ENCODE peak calls at places on chromosomes 3 and 15, in nine cellular contexts. Q, U, J, G, D, I, K, Y and F are unnamed samples.

GRCh38 chr3:60217156-60217911 is 1033.9 kb downstream of the FHIT start:
- DNase-seq in K (no peak), I (no peak), U (no peak), G (no peak), Y (no peak), D (peak), J (no peak), Q (no peak), F (peak)

GRCh38 chr3:51388286-51389029 is 2.6 kb upstream of the RBM15B start:
- DNase-seq in U (peak), G (no peak), I (no peak), K (no peak), D (peak), Y (no peak), J (no peak), Q (no peak), F (no peak)

GRCh38 chr15:93087825-93088199 is 1.2 kb downstream of the RGMA start:
- DNase-seq in K (peak), G (peak), D (peak), I (peak), Y (peak), Q (peak), U (peak), J (peak), F (peak)

GRCh38 chr3:169764164-169764452 is 752 bp downstream of the TERC start:
- DNase-seq in G (no peak), U (peak), J (no peak), I (no peak), K (no peak), D (peak), Q (no peak), Y (no peak), F (peak)

GRCh38 chr3:102189564-102190339 is 245.1 kb upstream of the ZPLD1 start:
- DNase-seq in I (no peak), U (peak), G (no peak), D (no peak), Y (no peak), Q (no peak), J (no peak), K (no peak), F (no peak)

GRCh38 chr3:78634316-78634715 is 1133.5 kb downstream of the ROBO1 start:
- DNase-seq in Y (no peak), D (no peak), J (no peak), U (no peak), K (no peak), Q (no peak), G (no peak), I (no peak), F (no peak)

GRCh38 chr3:29720660-29721059 is 439.8 kb downstream of the RBMS3 start:
- DNase-seq in Y (no peak), Q (no peak), I (no peak), J (no peak), D (no peak), K (no peak), U (no peak), G (no peak), F (no peak)

GRCh38 chr3:1439395-1439794 is 346.6 kb downstream of the CNTN6 start:
- DNase-seq in K (peak), I (no peak), G (no peak), D (no peak), J (no peak), U (no peak), Q (peak), Y (no peak), F (no peak)

GRCh38 chr3:82261013-82261412 is 499.6 kb upstream of the GBE1 start:
- DNase-seq in J (no peak), G (no peak), U (no peak), Q (no peak), Y (no peak), I (peak), K (no peak), D (no peak), F (no peak)

GRCh38 chr15:40029979-40030893 is 8.7 kb downstream of the SRP14 start:
- DNase-seq in I (peak), Q (peak), K (no peak), Y (no peak), U (peak), D (peak), J (no peak), G (no peak), F (peak)

GRCh38 chr3:172658344-172659245 is 52.3 kb downstream of the NCEH1 start:
- DNase-seq in U (peak), G (no peak), D (peak), Q (peak), K (peak), Y (no peak), I (no peak), J (no peak), F (peak)

GRCh38 chr15:29554531-29554930 is 267.7 kb downstream of the TJP1 start:
- DNase-seq in K (no peak), Y (no peak), J (no peak), I (no peak), G (no peak), Q (no peak), D (no peak), U (no peak), F (no peak)

GRCh38 chr15:67240235-67241131 is 14.0 kb downstream of the AAGAB start:
- DNase-seq in G (no peak), Y (no peak), I (peak), K (no peak), U (no peak), Q (no peak), D (no peak), J (no peak), F (no peak)

GRCh38 chr3:182787302-182788036 is 5.8 kb upstream of the ATP11B start:
- DNase-seq in U (peak), I (no peak), G (no peak), K (no peak), D (no peak), Q (no peak), Y (no peak), J (no peak), F (peak)

GRCh38 chr3:170130532-170130931 is 51.0 kb downstream of the PHC3 start:
- DNase-seq in I (no peak), Y (no peak), Q (no peak), D (no peak), G (no peak), K (no peak), U (no peak), J (no peak), F (no peak)

GRCh38 chr3:17730318-17730967 is 12.0 kb downstream of the TBC1D5 start:
- DNase-seq in J (no peak), G (no peak), K (no peak), Y (no peak), Q (peak), U (peak), I (peak), D (peak), F (no peak)

GRCh38 chr3:111311709-111312235 is 230.2 kb upstream of the CD96 start:
- DNase-seq in J (no peak), G (no peak), I (no peak), Y (no peak), Q (no peak), K (no peak), U (peak), D (peak), F (no peak)

GRCh38 chr15:49620174-49620573 is 444 bp downstream of the FAM227B start:
- DNase-seq in Y (no peak), I (no peak), J (no peak), Q (no peak), D (peak), G (no peak), K (no peak), U (peak), F (peak)

GRCh38 chr3:42127226-42127625 is 36.1 kb downstream of the TRAK1 start:
- DNase-seq in Y (no peak), J (no peak), U (no peak), D (no peak), K (no peak), Q (no peak), I (no peak), G (no peak), F (no peak)

GRCh38 chr3:45125550-45126026 is 20.6 kb downstream of the CDCP1 start:
- DNase-seq in U (no peak), G (no peak), D (no peak), Q (no peak), I (no peak), K (no peak), Y (no peak), J (no peak), F (no peak)

GRCh38 chr3:150547045-150547753 is 612 bp downstream of the EIF2A start:
- DNase-seq in J (no peak), Y (no peak), U (peak), G (no peak), I (no peak), K (no peak), D (peak), Q (no peak), F (no peak)